ENCODE peak calls at places on chromosome 16, in five cellular contexts. V is A549, M is IMR-90, G is esophagus squamous epithelium, O is stomach. F is an unnamed sample.

GRCh38 chr16:66515543-66516171 is 34.3 kb downstream of the TK2 start:
- DNase-seq in V (peak), M (peak), G (no peak), O (no peak), F (no peak)

GRCh38 chr16:77789085-77789611 is 784 bp downstream of the VAT1L start:
- DNase-seq in V (no peak), M (no peak), G (no peak), O (no peak), F (no peak)

GRCh38 chr16:70726869-70727494 is 41.1 kb upstream of the MTSS2 start:
- DNase-seq in V (no peak), M (no peak), G (no peak), O (no peak), F (no peak)

GRCh38 chr16:11328172-11329079 is 16.8 kb upstream of the RMI2 start:
- DNase-seq in V (peak), M (peak), G (peak), O (peak), F (peak)

GRCh38 chr16:49921791-49922456 is 66.0 kb upstream of the ZNF423 start:
- DNase-seq in V (peak), M (peak), G (no peak), O (peak), F (peak)

GRCh38 chr16:985646-986400 is 4.3 kb downstream of the SOX8 start:
- DNase-seq in V (no peak), M (no peak), G (no peak), O (no peak), F (no peak)

GRCh38 chr16:70685061-70685937 is 554 bp downstream of the MTSS2 start:
- DNase-seq in V (no peak), M (no peak), G (no peak), O (no peak), F (no peak)

GRCh38 chr16:11585460-11586374 is 1.0 kb downstream of the LITAF start:
- DNase-seq in V (peak), M (peak), G (no peak), O (peak), F (no peak)

GRCh38 chr16:89489040-89489721 is 1.2 kb downstream of the ANKRD11 start:
- DNase-seq in V (peak), M (peak), G (peak), O (peak), F (peak)

GRCh38 chr16:4075534-4075933 is 40.7 kb downstream of the ADCY9 start:
- DNase-seq in V (no peak), M (no peak), G (no peak), O (no peak), F (no peak)

GRCh38 chr16:13767215-13767614 is 152.7 kb upstream of the ERCC4 start:
- DNase-seq in V (no peak), M (no peak), G (no peak), O (no peak), F (no peak)

GRCh38 chr16:70694517-70695218 is 8.8 kb upstream of the MTSS2 start:
- DNase-seq in V (no peak), M (no peak), G (no peak), O (no peak), F (no peak)

GRCh38 chr16:8663192-8664089 is 11.0 kb upstream of the ABAT start:
- DNase-seq in V (no peak), M (no peak), G (no peak), O (no peak), F (no peak)

GRCh38 chr16:78175287-78175686 is 75.8 kb downstream of the WWOX start:
- DNase-seq in V (no peak), M (no peak), G (no peak), O (no peak), F (peak)

GRCh38 chr16:67869653-67870052 is 3.2 kb upstream of the EDC4 start:
- DNase-seq in V (no peak), M (no peak), G (no peak), O (no peak), F (no peak)
- TF ChIP-seq POLR2A in V (no peak), M (no peak), G (no peak), O (no peak), F (no peak)

GRCh38 chr16:23182675-23183485 is at the start of gene SCNN1G:
- DNase-seq in V (no peak), M (no peak), G (no peak), O (peak), F (no peak)
- TF ChIP-seq POLR2A in V (no peak), M (no peak), G (no peak), O (no peak), F (no peak)

DNA sequence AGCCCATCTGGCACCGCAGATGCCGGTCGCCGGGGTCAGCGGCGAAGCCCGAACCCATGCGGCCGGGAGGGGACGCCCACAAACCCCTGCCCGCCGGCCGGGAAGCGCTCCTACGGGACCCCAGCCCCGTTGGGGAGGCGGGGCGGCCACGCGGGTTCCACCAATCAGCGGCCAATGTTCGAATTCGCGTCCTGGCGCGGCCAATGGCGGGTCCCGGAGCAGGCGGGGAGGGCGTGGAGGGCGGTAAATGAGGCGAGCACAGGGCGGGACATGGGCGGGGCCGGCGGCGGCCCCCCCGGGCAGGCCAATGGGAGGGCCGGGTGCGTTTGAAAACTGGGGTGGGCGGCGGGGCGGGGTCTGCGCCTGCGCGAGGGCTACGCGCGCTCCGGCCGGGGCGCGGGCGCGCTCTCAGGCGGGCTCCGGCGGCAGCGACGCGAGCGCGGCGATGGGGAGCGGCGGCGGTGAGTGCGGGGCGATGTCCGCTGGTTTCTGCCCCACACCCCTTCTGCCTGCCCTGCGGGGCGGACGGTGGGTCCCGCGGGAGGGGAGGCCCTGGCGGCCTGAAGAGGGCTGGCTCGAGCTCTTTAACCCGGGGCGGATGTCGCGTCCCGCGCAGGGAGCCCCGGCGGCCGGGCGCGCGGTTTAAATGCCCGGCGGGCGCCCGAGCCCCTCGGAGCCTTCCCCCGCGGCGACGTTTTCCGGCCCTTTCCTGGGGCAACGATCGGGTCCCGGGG is at the start of gene CCNF:
- DNase-seq in V (peak), M (peak), G (peak), O (peak), F (peak)
- TF ChIP-seq POLR2A in V (peak), M (peak), G (no peak), O (no peak), F (peak)

GRCh38 chr16:58678716-58679115 is 5.9 kb downstream of the SLC38A7 start:
- DNase-seq in V (peak), M (no peak), G (no peak), O (no peak), F (peak)

GRCh38 chr16:58685084-58685449 is 497 bp upstream of the SLC38A7 start:
- DNase-seq in V (peak), M (no peak), G (no peak), O (no peak), F (no peak)

GRCh38 chr16:58679763-58680162 is 4.8 kb downstream of the SLC38A7 start:
- DNase-seq in V (no peak), M (no peak), G (no peak), O (no peak), F (no peak)

GRCh38 chr16:58684001-58684353 is 593 bp downstream of the SLC38A7 start:
- DNase-seq in V (no peak), M (peak), G (no peak), O (no peak), F (no peak)

GRCh38 chr16:58684354-58685083 is at the start of gene SLC38A7:
- DNase-seq in V (peak), M (peak), G (peak), O (peak), F (peak)
- TF ChIP-seq POLR2A in V (no peak), M (peak), G (no peak), O (no peak), F (no peak)

GRCh38 chr16:17215306-17215705 is 255.5 kb downstream of the XYLT1 start:
- DNase-seq in V (no peak), M (no peak), G (no peak), O (no peak), F (no peak)
- TF ChIP-seq POLR2A in V (no peak), M (no peak), G (no peak), O (no peak), F (no peak)

GRCh38 chr16:22027633-22028032 is 19.7 kb downstream of the MOSMO start:
- DNase-seq in V (no peak), M (no peak), G (no peak), O (no peak), F (no peak)
- TF ChIP-seq POLR2A in V (no peak), M (no peak), G (no peak), O (no peak), F (no peak)

GRCh38 chr16:19884611-19885455 is at the start of gene GPRC5B:
- DNase-seq in V (peak), M (peak), G (no peak), O (peak), F (peak)
- TF ChIP-seq POLR2A in V (peak), M (no peak), G (no peak), O (no peak), F (no peak)

GRCh38 chr16:30458561-30459394 is 13.1 kb upstream of the SEPHS2 start:
- DNase-seq in V (no peak), M (no peak), G (no peak), O (peak), F (no peak)
- TF ChIP-seq POLR2A in V (no peak), M (no peak), G (no peak), O (no peak), F (no peak)

GRCh38 chr16:30996324-30996999 is 11.5 kb downstream of the HSD3B7 start:
- DNase-seq in V (peak), M (no peak), G (no peak), O (no peak), F (no peak)
- TF ChIP-seq POLR2A in V (no peak), M (no peak), G (no peak), O (no peak), F (no peak)

DNA sequence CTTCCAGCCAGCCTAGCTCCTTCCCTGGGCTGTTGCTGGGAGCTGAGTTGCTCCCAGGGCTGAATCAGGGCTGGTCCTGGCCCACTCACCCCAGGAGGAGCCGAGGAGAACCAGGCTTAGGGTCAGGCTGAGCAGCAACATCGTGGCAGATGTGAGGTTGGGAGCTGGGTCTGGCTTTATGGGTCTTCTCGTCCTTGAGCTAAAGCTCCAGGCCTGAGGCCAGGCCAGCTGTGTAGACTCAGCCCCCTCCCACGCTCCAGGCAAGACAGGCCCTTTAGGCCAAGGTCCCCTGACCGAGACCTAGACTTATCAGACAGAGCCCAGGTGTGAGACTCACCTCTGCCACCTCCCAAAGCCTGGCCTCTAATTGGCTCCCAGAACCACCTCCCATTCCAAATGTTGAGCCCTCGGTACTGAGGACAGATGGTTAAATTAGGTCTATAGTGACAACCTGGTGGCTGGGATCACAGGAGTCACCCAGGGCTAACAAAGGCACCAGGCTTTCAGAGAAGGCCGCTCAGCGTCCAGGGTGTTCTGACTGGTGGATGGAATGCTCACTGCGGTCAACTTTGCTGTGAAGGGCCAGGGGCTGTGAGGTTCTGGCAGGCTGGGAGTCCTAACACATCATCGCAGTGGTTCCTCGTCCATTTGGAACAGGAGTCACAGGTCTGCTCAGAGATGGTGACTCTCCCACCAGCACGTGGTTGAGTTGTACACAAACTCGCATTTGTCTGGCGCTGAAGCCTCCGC is at the start of gene CTRL:
- DNase-seq in V (no peak), M (no peak), G (no peak), O (no peak), F (no peak)
- TF ChIP-seq POLR2A in V (no peak), M (no peak), G (no peak), O (no peak), F (no peak)